ENCODE peak calls at places on chromosomes 6 and 20, in ten cellular contexts. One of them, this sample, is unnamed.

GRCh38 chr6:161618816-161619454 is 345.1 kb upstream of the AGPAT4 start:
- DNase-seq in neuronal stem cell: peak; percentile 27
- DNase-seq in mammary epithelial cell: peak; percentile 35
- DNase-seq in cardiac muscle cell: peak; percentile 61
- DNase-seq in ovary: no peak
- DNase-seq in heart left ventricle: no peak
- DNase-seq in heart right ventricle: no peak
- DNase-seq in Caco-2: peak; percentile 56
- DNase-seq in PC-9: no peak
- DNase-seq in upper lobe of right lung: no peak
- DNase-seq in this sample: no peak

GRCh38 chr6:128068110-128068460 is 167.2 kb upstream of the THEMIS start:
- DNase-seq in Caco-2: no peak
- DNase-seq in PC-9: no peak
- DNase-seq in ovary: no peak
- DNase-seq in mammary epithelial cell: no peak
- DNase-seq in cardiac muscle cell: no peak
- DNase-seq in upper lobe of right lung: no peak
- DNase-seq in heart left ventricle: no peak
- DNase-seq in heart right ventricle: no peak
- DNase-seq in neuronal stem cell: no peak
- DNase-seq in this sample: no peak

GRCh38 chr20:46367967-46368901 is 38.2 kb downstream of the ELMO2 start:
- DNase-seq in cardiac muscle cell: no peak
- DNase-seq in Caco-2: peak; percentile 32
- DNase-seq in PC-9: peak; percentile 90
- DNase-seq in heart left ventricle: no peak
- DNase-seq in upper lobe of right lung: no peak
- DNase-seq in ovary: no peak
- DNase-seq in neuronal stem cell: no peak
- DNase-seq in heart right ventricle: no peak
- DNase-seq in mammary epithelial cell: peak; percentile 75
- DNase-seq in this sample: no peak

GRCh38 chr20:3653921-3654320 is 9.3 kb downstream of the GFRA4 start:
- DNase-seq in ovary: no peak
- DNase-seq in mammary epithelial cell: no peak
- DNase-seq in neuronal stem cell: no peak
- DNase-seq in upper lobe of right lung: no peak
- DNase-seq in heart left ventricle: no peak
- DNase-seq in Caco-2: no peak
- DNase-seq in cardiac muscle cell: no peak
- DNase-seq in heart right ventricle: no peak
- DNase-seq in PC-9: no peak
- DNase-seq in this sample: no peak

GRCh38 chr20:9647741-9648140 is 133.4 kb downstream of the LAMP5 start:
- DNase-seq in PC-9: no peak
- DNase-seq in Caco-2: no peak
- DNase-seq in upper lobe of right lung: no peak
- DNase-seq in mammary epithelial cell: no peak
- DNase-seq in ovary: no peak
- DNase-seq in cardiac muscle cell: no peak
- DNase-seq in heart right ventricle: no peak
- DNase-seq in neuronal stem cell: no peak
- DNase-seq in heart left ventricle: no peak
- DNase-seq in this sample: no peak

GRCh38 chr6:80636689-80637088 is 530.2 kb downstream of the BCKDHB start:
- DNase-seq in neuronal stem cell: no peak
- DNase-seq in Caco-2: no peak
- DNase-seq in PC-9: no peak
- DNase-seq in mammary epithelial cell: no peak
- DNase-seq in heart left ventricle: no peak
- DNase-seq in ovary: no peak
- DNase-seq in heart right ventricle: no peak
- DNase-seq in upper lobe of right lung: no peak
- DNase-seq in cardiac muscle cell: no peak
- DNase-seq in this sample: no peak

GRCh38 chr20:63957690-63958441 is 1.6 kb upstream of the UCKL1 start:
- DNase-seq in neuronal stem cell: no peak
- DNase-seq in mammary epithelial cell: peak; percentile 55
- DNase-seq in heart right ventricle: no peak
- DNase-seq in cardiac muscle cell: peak; percentile 67
- DNase-seq in Caco-2: peak; percentile 97
- DNase-seq in upper lobe of right lung: no peak
- DNase-seq in heart left ventricle: no peak
- DNase-seq in PC-9: peak; percentile 73
- DNase-seq in ovary: no peak
- DNase-seq in this sample: no peak

GRCh38 chr6:170371091-170371490 is 64.5 kb downstream of the FAM120B start:
- DNase-seq in cardiac muscle cell: no peak
- DNase-seq in ovary: no peak
- DNase-seq in heart left ventricle: no peak
- DNase-seq in neuronal stem cell: no peak
- DNase-seq in heart right ventricle: no peak
- DNase-seq in PC-9: no peak
- DNase-seq in mammary epithelial cell: no peak
- DNase-seq in Caco-2: no peak
- DNase-seq in upper lobe of right lung: no peak
- DNase-seq in this sample: no peak

GRCh38 chr6:6007311-6008113 is 787 bp upstream of the NRN1 start:
- DNase-seq in ovary: no peak
- DNase-seq in neuronal stem cell: no peak
- DNase-seq in mammary epithelial cell: peak; percentile 34
- DNase-seq in Caco-2: no peak
- DNase-seq in heart left ventricle: no peak
- DNase-seq in PC-9: no peak
- DNase-seq in heart right ventricle: peak; percentile 28
- DNase-seq in upper lobe of right lung: no peak
- DNase-seq in cardiac muscle cell: no peak
- DNase-seq in this sample: no peak

GRCh38 chr20:8315639-8316573 is 183.8 kb downstream of the PLCB1 start:
- DNase-seq in neuronal stem cell: no peak
- DNase-seq in cardiac muscle cell: no peak
- DNase-seq in ovary: no peak
- DNase-seq in upper lobe of right lung: no peak
- DNase-seq in heart right ventricle: no peak
- DNase-seq in mammary epithelial cell: no peak
- DNase-seq in PC-9: no peak
- DNase-seq in Caco-2: no peak
- DNase-seq in heart left ventricle: no peak
- DNase-seq in this sample: no peak

GRCh38 chr6:118735320-118735719 is 83.9 kb upstream of the CEP85L start:
- DNase-seq in heart right ventricle: no peak
- DNase-seq in ovary: no peak
- DNase-seq in neuronal stem cell: no peak
- DNase-seq in cardiac muscle cell: peak; percentile 29
- DNase-seq in upper lobe of right lung: no peak
- DNase-seq in PC-9: no peak
- DNase-seq in heart left ventricle: no peak
- DNase-seq in Caco-2: no peak
- DNase-seq in mammary epithelial cell: no peak
- DNase-seq in this sample: no peak

GRCh38 chr20:32871622-32872160 is 13.0 kb downstream of the EFCAB8 start:
- DNase-seq in heart left ventricle: no peak
- DNase-seq in Caco-2: no peak
- DNase-seq in cardiac muscle cell: no peak
- DNase-seq in neuronal stem cell: no peak
- DNase-seq in upper lobe of right lung: no peak
- DNase-seq in heart right ventricle: no peak
- DNase-seq in ovary: no peak
- DNase-seq in mammary epithelial cell: no peak
- DNase-seq in PC-9: no peak
- DNase-seq in this sample: no peak

GRCh38 chr6:68158256-68158655 is 476.8 kb upstream of the ADGRB3 start:
- DNase-seq in heart left ventricle: no peak
- DNase-seq in neuronal stem cell: no peak
- DNase-seq in upper lobe of right lung: no peak
- DNase-seq in mammary epithelial cell: no peak
- DNase-seq in ovary: no peak
- DNase-seq in heart right ventricle: no peak
- DNase-seq in cardiac muscle cell: no peak
- DNase-seq in PC-9: no peak
- DNase-seq in Caco-2: no peak
- DNase-seq in this sample: no peak

GRCh38 chr6:160767019-160767646 is 65.1 kb downstream of the PLG start:
- DNase-seq in heart right ventricle: peak; percentile 57
- DNase-seq in neuronal stem cell: peak; percentile 63
- DNase-seq in upper lobe of right lung: peak; percentile 85
- DNase-seq in Caco-2: no peak
- DNase-seq in mammary epithelial cell: peak; percentile 52
- DNase-seq in heart left ventricle: peak; percentile 78
- DNase-seq in cardiac muscle cell: peak; percentile 74
- DNase-seq in PC-9: no peak
- DNase-seq in ovary: peak; percentile 88
- DNase-seq in this sample: peak; percentile 67

GRCh38 chr6:15359335-15359862 is 113.5 kb downstream of the JARID2 start:
- DNase-seq in ovary: no peak
- DNase-seq in heart right ventricle: no peak
- DNase-seq in heart left ventricle: no peak
- DNase-seq in upper lobe of right lung: no peak
- DNase-seq in cardiac muscle cell: no peak
- DNase-seq in mammary epithelial cell: no peak
- DNase-seq in neuronal stem cell: no peak
- DNase-seq in Caco-2: no peak
- DNase-seq in PC-9: no peak
- DNase-seq in this sample: no peak
- H3K4me3 ChIP-seq in ovary: no peak overlapping the region
- H3K4me3 ChIP-seq in heart right ventricle: no peak overlapping the region
- H3K4me3 ChIP-seq in heart left ventricle: no peak overlapping the region
- H3K4me3 ChIP-seq in upper lobe of right lung: no peak overlapping the region
- H3K4me3 ChIP-seq in cardiac muscle cell: no peak overlapping the region
- H3K4me3 ChIP-seq in mammary epithelial cell: no peak overlapping the region
- H3K4me3 ChIP-seq in neuronal stem cell: no peak overlapping the region
- H3K4me3 ChIP-seq in Caco-2: no peak overlapping the region
- H3K4me3 ChIP-seq in PC-9: no peak overlapping the region
- H3K4me3 ChIP-seq in this sample: no peak overlapping the region

GRCh38 chr20:58556961-58557360 is 41.8 kb upstream of the APCDD1L start:
- DNase-seq in cardiac muscle cell: no peak
- DNase-seq in heart left ventricle: no peak
- DNase-seq in ovary: no peak
- DNase-seq in Caco-2: no peak
- DNase-seq in heart right ventricle: no peak
- DNase-seq in neuronal stem cell: no peak
- DNase-seq in PC-9: peak; percentile 21
- DNase-seq in mammary epithelial cell: no peak
- DNase-seq in upper lobe of right lung: no peak
- DNase-seq in this sample: peak; percentile 7
- H3K27me3 ChIP-seq in cardiac muscle cell: no peaks in the 10 kb centered on the region
- H3K27me3 ChIP-seq in heart left ventricle: no peaks in the 10 kb centered on the region
- H3K27me3 ChIP-seq in ovary: no peaks in the 10 kb centered on the region
- H3K27me3 ChIP-seq in Caco-2: no peaks in the 10 kb centered on the region
- H3K27me3 ChIP-seq in heart right ventricle: peaks cover 7% of the 10 kb centered on the region
- H3K27me3 ChIP-seq in neuronal stem cell: no peaks in the 10 kb centered on the region
- H3K27me3 ChIP-seq in PC-9: no peaks in the 10 kb centered on the region
- H3K27me3 ChIP-seq in mammary epithelial cell: peaks cover 2% of the 10 kb centered on the region
- H3K27me3 ChIP-seq in upper lobe of right lung: no peaks in the 10 kb centered on the region
- H3K27me3 ChIP-seq in this sample: no peaks in the 10 kb centered on the region

GRCh38 chr6:108118359-108118724 is 43.8 kb upstream of the OSTM1 start:
- DNase-seq in upper lobe of right lung: no peak
- DNase-seq in heart left ventricle: no peak
- DNase-seq in heart right ventricle: no peak
- DNase-seq in cardiac muscle cell: no peak
- DNase-seq in PC-9: no peak
- DNase-seq in Caco-2: no peak
- DNase-seq in mammary epithelial cell: no peak
- DNase-seq in ovary: no peak
- DNase-seq in neuronal stem cell: no peak
- DNase-seq in this sample: no peak
- H3K4me3 ChIP-seq in upper lobe of right lung: peak overlapping the region; percentile 81
- H3K4me3 ChIP-seq in heart left ventricle: peak overlapping the region; percentile 63
- H3K4me3 ChIP-seq in heart right ventricle: peak overlapping the region; percentile 65
- H3K4me3 ChIP-seq in cardiac muscle cell: no peak overlapping the region
- H3K4me3 ChIP-seq in PC-9: peak overlapping the region; percentile 76
- H3K4me3 ChIP-seq in Caco-2: peak overlapping the region; percentile 49
- H3K4me3 ChIP-seq in mammary epithelial cell: peak overlapping the region; percentile 54
- H3K4me3 ChIP-seq in ovary: peak overlapping the region; percentile 47
- H3K4me3 ChIP-seq in neuronal stem cell: peak overlapping the region; percentile 42
- H3K4me3 ChIP-seq in this sample: peak overlapping the region; percentile 57

DNA sequence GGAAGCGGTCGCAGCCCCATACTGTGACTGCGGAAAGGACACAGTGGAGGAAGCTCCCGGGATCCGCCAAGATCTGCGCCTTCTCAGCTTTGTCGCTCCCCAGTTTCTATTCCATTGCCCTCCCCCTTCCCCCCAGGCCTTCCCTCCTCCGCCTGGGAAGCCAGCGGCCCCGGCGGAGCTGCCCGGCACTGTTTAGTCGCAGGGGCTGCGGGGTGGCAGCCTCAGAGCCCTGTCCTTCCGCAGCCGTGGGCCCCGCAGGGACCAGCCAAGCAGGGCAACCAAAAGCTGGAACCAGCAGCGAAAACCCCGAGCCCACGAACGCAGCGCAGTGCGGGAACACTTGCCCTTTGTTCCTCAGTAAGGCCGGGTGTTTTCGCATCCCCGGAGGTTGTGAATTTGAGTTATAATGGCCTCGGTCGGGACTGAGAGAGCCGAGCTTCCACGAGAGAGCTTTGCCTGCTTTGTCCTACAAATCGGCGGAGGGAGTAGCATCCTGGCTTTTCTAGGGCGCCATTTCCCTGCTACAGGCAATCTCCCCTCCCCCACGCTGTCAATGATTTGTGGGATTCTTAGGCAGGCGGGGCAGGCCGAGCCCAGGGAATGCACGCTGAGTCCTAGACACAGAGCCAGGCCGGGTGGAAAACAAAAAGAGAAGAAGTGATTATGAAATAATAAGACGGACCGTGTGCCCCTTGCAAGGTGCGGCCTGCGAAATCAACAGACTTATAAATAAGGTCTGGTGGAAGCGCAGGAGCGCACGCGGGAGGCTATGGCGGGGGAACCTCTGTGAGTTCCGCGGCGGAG is 4.0 kb upstream of the TUBB2B start:
- DNase-seq in Caco-2: peak; percentile 87
- DNase-seq in ovary: peak; percentile 63
- DNase-seq in mammary epithelial cell: peak; percentile 60
- DNase-seq in PC-9: no peak
- DNase-seq in upper lobe of right lung: peak; percentile 84
- DNase-seq in cardiac muscle cell: peak; percentile 83
- DNase-seq in heart left ventricle: no peak
- DNase-seq in neuronal stem cell: peak; percentile 83
- DNase-seq in heart right ventricle: no peak
- DNase-seq in this sample: peak; percentile 65
- H3K27me3 ChIP-seq in Caco-2: no peaks in the 10 kb centered on the region
- H3K27me3 ChIP-seq in ovary: peaks cover 2% of the 10 kb centered on the region
- H3K27me3 ChIP-seq in mammary epithelial cell: peaks cover 27% of the 10 kb centered on the region
- H3K27me3 ChIP-seq in PC-9: no peaks in the 10 kb centered on the region
- H3K27me3 ChIP-seq in upper lobe of right lung: peaks cover 85% of the 10 kb centered on the region
- H3K27me3 ChIP-seq in cardiac muscle cell: peaks cover 65% of the 10 kb centered on the region
- H3K27me3 ChIP-seq in heart left ventricle: peaks cover 39% of the 10 kb centered on the region
- H3K27me3 ChIP-seq in neuronal stem cell: no peaks in the 10 kb centered on the region
- H3K27me3 ChIP-seq in heart right ventricle: peaks cover 83% of the 10 kb centered on the region
- H3K27me3 ChIP-seq in this sample: peaks cover 41% of the 10 kb centered on the region

GRCh38 chr20:2109425-2110210 is 8.0 kb downstream of the STK35 start:
- DNase-seq in PC-9: no peak
- DNase-seq in heart left ventricle: no peak
- DNase-seq in upper lobe of right lung: no peak
- DNase-seq in cardiac muscle cell: peak; percentile 27
- DNase-seq in ovary: peak; percentile 49
- DNase-seq in mammary epithelial cell: no peak
- DNase-seq in Caco-2: no peak
- DNase-seq in neuronal stem cell: no peak
- DNase-seq in heart right ventricle: peak; percentile 67
- DNase-seq in this sample: no peak
- H3K4me3 ChIP-seq in PC-9: no peak overlapping the region
- H3K4me3 ChIP-seq in heart left ventricle: no peak overlapping the region
- H3K4me3 ChIP-seq in upper lobe of right lung: no peak overlapping the region
- H3K4me3 ChIP-seq in cardiac muscle cell: no peak overlapping the region
- H3K4me3 ChIP-seq in ovary: no peak overlapping the region
- H3K4me3 ChIP-seq in mammary epithelial cell: no peak overlapping the region
- H3K4me3 ChIP-seq in Caco-2: no peak overlapping the region
- H3K4me3 ChIP-seq in neuronal stem cell: no peak overlapping the region
- H3K4me3 ChIP-seq in heart right ventricle: no peak overlapping the region
- H3K4me3 ChIP-seq in this sample: no peak overlapping the region